ENCODE peak calls at places on chromosome 12, in eight cellular contexts. P is bronchial epithelial cell; A is heart left ventricle; X is cardiac fibroblast; S is tibial nerve; H is progenitor cell of endocrine pancreas; L is CD8-positive, alpha-beta T cell; M is lower lobe of right lung. F is an unnamed sample.
A peak's percentile ranks its signal among the peaks of the same experiment; 100 is the strongest.

GRCh38 chr12:124927325-124928094 is 13.1 kb upstream of the UBC start:
- DNase-seq in M (peak; percentile 89), L (peak; percentile 85), A (peak; percentile 84), P (peak; percentile 85), X (peak; percentile 87), H (peak; percentile 95), S (peak; percentile 97), F (peak; percentile 91)

GRCh38 chr12:48021485-48022179 is 17.4 kb upstream of the COL2A1 start:
- DNase-seq in A (no peak), H (no peak), S (no peak), X (no peak), M (no peak), P (no peak), L (no peak), F (no peak)

GRCh38 chr12:33223956-33224355 is 215.7 kb downstream of the SYT10 start:
- DNase-seq in L (no peak), P (peak; percentile 81), M (no peak), S (no peak), A (no peak), H (no peak), X (no peak), F (no peak)

GRCh38 chr12:88142610-88142991 is 494 bp downstream of the TMTC3 start:
- DNase-seq in S (peak; percentile 21), M (peak; percentile 57), P (peak; percentile 47), X (no peak), H (peak; percentile 13), A (peak; percentile 31), L (no peak), F (no peak)

GRCh38 chr12:103680591-103681065 is 93.6 kb downstream of the STAB2 start:
- DNase-seq in S (no peak), M (no peak), L (no peak), X (peak; percentile 76), H (no peak), A (peak; percentile 71), P (no peak), F (no peak)

GRCh38 chr12:47307680-47308399 is 228.1 kb upstream of the AMIGO2 start:
- DNase-seq in H (no peak), L (peak; percentile 21), M (no peak), X (peak; percentile 86), S (no peak), A (no peak), P (peak; percentile 74), F (peak; percentile 33)

GRCh38 chr12:94427520-94428381 is 31.9 kb downstream of the CEP83 start:
- DNase-seq in P (no peak), X (peak; percentile 92), L (no peak), A (peak; percentile 56), S (peak; percentile 49), M (no peak), H (no peak), F (no peak)

GRCh38 chr12:11885261-11886038 is 185.3 kb upstream of the BCL2L14 start:
- DNase-seq in M (no peak), L (no peak), A (peak; percentile 35), X (peak; percentile 55), P (peak; percentile 94), H (no peak), S (no peak), F (no peak)

GRCh38 chr12:102182635-102183034 is 15.0 kb downstream of the PMCH start:
- DNase-seq in P (peak; percentile 28), H (no peak), X (no peak), A (no peak), S (no peak), M (no peak), L (no peak), F (no peak)

GRCh38 chr12:6341439-6342139 is at the start of gene TNFRSF1A:
- DNase-seq in L (no peak), X (peak; percentile 92), S (peak; percentile 78), P (peak; percentile 70), H (peak; percentile 34), A (peak; percentile 87), M (peak; percentile 81), F (no peak)

DNA sequence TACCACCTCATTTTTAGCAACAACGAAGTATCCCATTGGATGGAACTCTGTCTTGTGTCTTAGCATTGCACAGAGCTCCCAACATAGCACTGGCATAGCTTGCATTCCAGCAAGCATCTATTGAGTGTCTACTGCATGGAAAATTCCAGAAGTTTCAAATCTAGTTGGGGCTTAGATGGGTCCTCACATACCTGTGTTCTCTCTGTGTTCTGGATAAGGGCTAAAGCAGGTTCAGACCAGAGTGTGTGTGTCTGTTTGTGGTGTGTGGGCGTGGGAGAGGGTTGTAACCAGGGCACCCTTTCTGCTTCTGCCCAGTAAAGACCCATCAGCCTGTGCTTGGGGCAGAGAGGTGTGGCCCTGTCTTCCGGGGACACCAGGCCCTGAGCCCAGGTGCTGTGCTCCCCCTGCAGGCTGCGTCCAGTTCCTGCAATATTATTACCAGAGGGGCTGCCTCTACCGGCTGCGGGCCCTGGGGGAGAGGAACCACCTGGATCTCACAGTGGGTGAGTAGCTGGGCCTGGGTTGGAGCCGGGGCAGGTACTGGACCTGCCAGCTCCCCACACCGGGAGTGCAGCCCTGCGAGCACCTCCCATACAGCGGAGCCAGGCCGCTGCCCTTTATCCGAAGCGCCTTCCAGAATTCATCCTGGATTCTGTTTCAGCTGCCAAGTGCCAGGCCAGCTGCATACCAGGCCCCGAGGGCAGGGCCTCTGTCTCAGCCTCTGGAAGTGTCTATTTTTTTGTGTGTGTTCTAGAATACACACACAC is 20.3 kb downstream of the RHOF start:
- DNase-seq in S (peak; percentile 37), L (peak; percentile 63), H (peak; percentile 66), X (peak; percentile 73), M (peak; percentile 87), A (peak; percentile 75), P (peak; percentile 70), F (peak; percentile 72)
- TF ChIP-seq CTCF in S (peak; percentile 74), L (peak; percentile 82), H (peak; percentile 88), X (peak; percentile 83), M (peak; percentile 79), A (peak; percentile 76), P (peak; percentile 94), F (no peak)

GRCh38 chr12:106118-106561 is 39.6 kb downstream of the IQSEC3 start:
- DNase-seq in S (no peak), H (no peak), X (no peak), P (no peak), A (no peak), M (no peak), L (no peak), F (no peak)
- TF ChIP-seq CTCF in S (no peak), H (peak; percentile 36), X (no peak), P (no peak), A (peak; percentile 29), M (no peak), L (no peak), F (no peak)

DNA sequence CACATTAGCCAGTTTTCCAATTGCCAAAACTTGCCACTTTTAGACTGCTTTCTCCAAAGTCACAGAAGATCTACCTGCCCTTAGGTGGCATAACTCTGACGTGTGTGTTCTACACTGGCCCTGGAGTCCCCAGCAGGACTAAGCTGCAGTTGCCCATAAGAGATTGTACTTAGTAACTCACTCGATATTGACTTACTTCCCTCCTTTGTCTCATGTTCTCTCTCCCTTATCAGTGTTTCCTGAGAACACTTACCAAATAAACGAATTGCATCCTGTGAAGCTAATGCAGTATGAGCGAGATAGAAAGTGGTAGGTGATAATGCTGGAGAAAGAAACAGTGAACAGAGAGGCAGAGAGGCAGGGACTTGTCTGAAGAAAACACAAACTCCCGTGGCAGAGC is 117.2 kb downstream of the NUAK1 start:
- DNase-seq in X (peak; percentile 63), M (no peak), P (no peak), A (no peak), S (no peak), H (no peak), L (no peak), F (no peak)
- TF ChIP-seq CTCF in X (no peak), M (no peak), P (no peak), A (no peak), S (no peak), H (no peak), L (no peak), F (no peak)

GRCh38 chr12:121184984-121185894 is 24.7 kb upstream of the P2RX4 start:
- DNase-seq in H (no peak), P (no peak), A (no peak), M (no peak), S (no peak), L (no peak), X (no peak), F (no peak)
- TF ChIP-seq CTCF in H (no peak), P (no peak), A (no peak), M (no peak), S (no peak), L (no peak), X (no peak), F (no peak)

F was measured in activated B cell treated with CpG ODN at 0.5 μM for 24 hours.